ENCODE peak calls at places on chromosomes 13 and 19, in ten cellular contexts. N is effector memory CD4-positive, alpha-beta T cell; Q is Jurkat, Clone E6-1; I is AG04450; E is iPS DF 6.9; B is transverse colon; K is psoas muscle; H is SK-N-SH; D is uterus; F is neural progenitor cell. G is an unnamed sample.

GRCh38 chr13:105144936-105145335 is 1390.5 kb downstream of the EFNB2 start:
- DNase-seq in N (no peak), Q (no peak), I (no peak), E (no peak), B (no peak), K (no peak), H (no peak), D (no peak), F (no peak), G (no peak)

GRCh38 chr19:34265221-34265650 is 10.9 kb downstream of the GARRE1 start:
- DNase-seq in N (no peak), Q (no peak), I (no peak), E (no peak), B (no peak), K (no peak), H (no peak), D (peak; percentile 31), F (no peak), G (no peak)

GRCh38 chr19:6713773-6714692 is 6.4 kb downstream of the C3 start:
- DNase-seq in N (no peak), Q (no peak), I (no peak), E (no peak), B (no peak), K (peak; percentile 30), H (no peak), D (no peak), F (no peak), G (no peak)

GRCh38 chr13:72164811-72165210 is 297.8 kb upstream of the DACH1 start:
- DNase-seq in N (no peak), Q (no peak), I (no peak), E (no peak), B (no peak), K (no peak), H (no peak), D (no peak), F (no peak), G (no peak)

GRCh38 chr19:49475995-49476880 is 2.2 kb downstream of the FLT3LG start:
- DNase-seq in N (peak; percentile 39), Q (no peak), I (no peak), E (peak; percentile 80), B (no peak), K (peak; percentile 73), H (peak; percentile 74), D (no peak), F (peak; percentile 94), G (no peak)

GRCh38 chr19:35592226-35592625 is 6.3 kb downstream of the PMIS2 start:
- DNase-seq in N (no peak), Q (peak; percentile 52), I (peak; percentile 3), E (peak; percentile 68), B (no peak), K (no peak), H (peak; percentile 41), D (no peak), F (peak; percentile 76), G (no peak)

GRCh38 chr13:25375727-25376358 is 4.1 kb downstream of the ATP8A2 start:
- DNase-seq in N (no peak), Q (peak; percentile 38), I (peak; percentile 10), E (no peak), B (peak; percentile 9), K (no peak), H (peak; percentile 76), D (no peak), F (peak; percentile 54), G (no peak)

GRCh38 chr19:16066611-16067104 is 9.6 kb upstream of the TPM4 start:
- DNase-seq in N (no peak), Q (peak; percentile 58), I (no peak), E (no peak), B (peak; percentile 81), K (no peak), H (peak; percentile 62), D (peak; percentile 65), F (no peak), G (no peak)

GRCh38 chr19:56942749-56943148 is 102.2 kb upstream of the PEG3 start:
- DNase-seq in N (peak; percentile 13), Q (no peak), I (no peak), E (no peak), B (peak; percentile 8), K (peak; percentile 54), H (peak; percentile 55), D (peak; percentile 38), F (peak; percentile 25), G (no peak)

GRCh38 chr19:47776568-47776967 is 1.9 kb upstream of the SELENOW start:
- DNase-seq in N (no peak), Q (no peak), I (no peak), E (no peak), B (no peak), K (no peak), H (no peak), D (no peak), F (no peak), G (no peak)

GRCh38 chr13:42028113-42028799 is 20.2 kb upstream of the DGKH start:
- DNase-seq in N (no peak), Q (no peak), I (no peak), E (no peak), B (peak; percentile 70), K (no peak), H (no peak), D (no peak), F (no peak), G (no peak)

GRCh38 chr19:14097532-14098151 is 7.1 kb upstream of the SAMD1 start:
- DNase-seq in N (no peak), Q (no peak), I (no peak), E (no peak), B (no peak), K (no peak), H (no peak), D (no peak), F (no peak), G (no peak)

GRCh38 chr13:29925457-29925856 is 75.0 kb upstream of the UBL3 start:
- DNase-seq in N (no peak), Q (no peak), I (no peak), E (no peak), B (peak; percentile 70), K (peak; percentile 81), H (peak; percentile 50), D (peak; percentile 82), F (no peak), G (peak; percentile 95)

GRCh38 chr13:46179576-46180368 is 2.2 kb downstream of the LCP1 start:
- DNase-seq in N (peak; percentile 66), Q (peak; percentile 89), I (no peak), E (no peak), B (peak; percentile 70), K (peak; percentile 60), H (no peak), D (no peak), F (no peak), G (no peak)

GRCh38 chr13:46178143-46178542 is 3.8 kb downstream of the LCP1 start:
- DNase-seq in N (no peak), Q (no peak), I (no peak), E (no peak), B (no peak), K (no peak), H (no peak), D (no peak), F (no peak), G (no peak)

GRCh38 chr13:46180393-46180792 is 1.6 kb downstream of the LCP1 start:
- DNase-seq in N (no peak), Q (no peak), I (no peak), E (no peak), B (no peak), K (no peak), H (no peak), D (no peak), F (no peak), G (no peak)

GRCh38 chr13:46176756-46177155 is 5.2 kb downstream of the LCP1 start:
- DNase-seq in N (no peak), Q (peak; percentile 53), I (no peak), E (no peak), B (no peak), K (no peak), H (no peak), D (no peak), F (no peak), G (no peak)

GRCh38 chr13:46178821-46179220 is 3.2 kb downstream of the LCP1 start:
- DNase-seq in N (no peak), Q (no peak), I (no peak), E (no peak), B (no peak), K (no peak), H (no peak), D (no peak), F (no peak), G (no peak)
- H3K4me3 ChIP-seq in N (peak overlapping the region; percentile 81), Q (peak overlapping the region; percentile 82), I (no peak overlapping the region), E (no peak overlapping the region), B (no peak overlapping the region), K (no peak overlapping the region), H (no peak overlapping the region), D (no peak overlapping the region), F (no peak overlapping the region), G (no peak overlapping the region)

GRCh38 chr19:52640916-52641315 is 2.8 kb upstream of the ZNF83 start:
- DNase-seq in N (no peak), Q (no peak), I (no peak), E (no peak), B (no peak), K (no peak), H (peak; percentile 78), D (no peak), F (peak; percentile 31), G (no peak)
- H3K4me3 ChIP-seq in N (no peak overlapping the region), Q (no peak overlapping the region), I (no peak overlapping the region), E (no peak overlapping the region), B (no peak overlapping the region), K (no peak overlapping the region), H (no peak overlapping the region), D (no peak overlapping the region), F (no peak overlapping the region), G (no peak overlapping the region)

GRCh38 chr19:55339225-55340143 is at the start of gene KMT5C:
- DNase-seq in N (peak; percentile 100), Q (peak; percentile 100), I (peak; percentile 100), E (peak; percentile 100), B (peak; percentile 100), K (peak; percentile 100), H (peak; percentile 97), D (peak; percentile 100), F (peak; percentile 100), G (peak; percentile 100)

GRCh38 chr19:55336101-55336500 is 3.6 kb upstream of the KMT5C start:
- DNase-seq in N (no peak), Q (no peak), I (no peak), E (no peak), B (no peak), K (no peak), H (no peak), D (no peak), F (no peak), G (no peak)

GRCh38 chr19:55333870-55334269 is 5.8 kb upstream of the KMT5C start:
- DNase-seq in N (no peak), Q (no peak), I (no peak), E (no peak), B (peak; percentile 88), K (no peak), H (no peak), D (no peak), F (no peak), G (no peak)
- H3K4me3 ChIP-seq in N (no peak overlapping the region), Q (no peak overlapping the region), I (no peak overlapping the region), E (no peak overlapping the region), B (no peak overlapping the region), K (no peak overlapping the region), H (no peak overlapping the region), D (no peak overlapping the region), F (no peak overlapping the region), G (no peak overlapping the region)

DNA sequence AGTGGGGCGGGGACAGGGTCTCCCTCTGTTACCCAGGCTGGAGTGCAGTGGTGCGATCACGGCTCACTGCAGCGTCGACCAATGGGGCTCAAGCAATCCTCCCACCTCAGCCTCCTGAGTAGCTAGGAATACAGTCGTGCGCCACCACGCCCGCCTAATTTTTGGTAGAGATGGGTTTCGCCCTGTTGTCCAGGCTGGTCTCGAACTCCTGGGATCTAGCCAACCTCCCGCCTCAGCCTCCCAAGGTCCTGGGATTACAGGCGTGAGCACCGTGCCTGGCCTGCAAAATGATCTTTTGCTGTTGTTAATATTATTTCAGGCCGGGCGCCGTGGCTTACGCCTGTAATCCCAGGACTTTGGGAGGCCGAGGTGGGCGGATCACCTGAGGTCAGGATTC is 621 bp upstream of the TGDS start:
- DNase-seq in N (no peak), Q (no peak), I (no peak), E (no peak), B (no peak), K (peak; percentile 56), H (no peak), D (peak; percentile 18), F (no peak), G (no peak)
- H3K4me3 ChIP-seq in N (peak overlapping the region; percentile 75), Q (peak overlapping the region; percentile 99), I (peak overlapping the region; percentile 74), E (peak overlapping the region; percentile 85), B (peak overlapping the region; percentile 23), K (peak overlapping the region; percentile 89), H (peak overlapping the region; percentile 81), D (peak overlapping the region; percentile 89), F (peak overlapping the region; percentile 89), G (peak overlapping the region; percentile 89)

G was measured in right atrium auricular region.